ENCODE peak calls at places on chromosomes 1 and 21, in six cellular contexts. F is WTC11, G is endothelial cell of umbilical vein, N is K562, P is HepG2, X is H1. D is an unnamed sample.

GRCh38 chr1:65832296-65832695 is 39.6 kb downstream of the PDE4B start:
- DNase-seq in F (no peak), G (no peak), N (no peak), P (no peak), X (no peak), D (no peak)

GRCh38 chr1:155463865-155464264 is 98.7 kb downstream of the ASH1L start:
- DNase-seq in F (no peak), G (no peak), N (no peak), P (no peak), X (no peak), D (no peak)

GRCh38 chr1:44390277-44390676 is 14.8 kb upstream of the RNF220 start:
- DNase-seq in F (no peak), G (no peak), N (no peak), P (peak; percentile 78), X (no peak), D (peak; percentile 57)

GRCh38 chr1:28971980-28972771 is 57.8 kb downstream of the EPB41 start:
- DNase-seq in F (no peak), G (peak; percentile 53), N (no peak), P (no peak), X (no peak), D (no peak)

GRCh38 chr1:179794669-179795068 is 51.6 kb downstream of the FAM163A start:
- DNase-seq in F (no peak), G (no peak), N (peak; percentile 26), P (no peak), X (no peak), D (no peak)

GRCh38 chr21:14741237-14741636 is 195.1 kb upstream of the SAMSN1 start:
- DNase-seq in F (no peak), G (no peak), N (no peak), P (no peak), X (no peak), D (no peak)

GRCh38 chr21:35674895-35675470 is 385.3 kb downstream of the SETD4 start:
- DNase-seq in F (no peak), G (no peak), N (no peak), P (no peak), X (no peak), D (no peak)

GRCh38 chr1:228781801-228782661 is 46.8 kb downstream of the RHOU start:
- DNase-seq in F (no peak), G (no peak), N (no peak), P (no peak), X (no peak), D (no peak)

GRCh38 chr1:23216771-23217420 is 406 bp downstream of the HTR1D start:
- DNase-seq in F (peak; percentile 72), G (no peak), N (peak; percentile 41), P (no peak), X (peak; percentile 88), D (no peak)

GRCh38 chr1:99599678-99600175 is 46.2 kb upstream of the PALMD start:
- DNase-seq in F (no peak), G (peak; percentile 97), N (peak; percentile 96), P (peak; percentile 86), X (no peak), D (peak; percentile 7)

GRCh38 chr21:26140185-26140584 is 30.4 kb downstream of the APP start:
- DNase-seq in F (no peak), G (peak; percentile 98), N (peak; percentile 2), P (peak; percentile 50), X (no peak), D (peak; percentile 33)

GRCh38 chr21:42760361-42760970 is 107.0 kb downstream of the PDE9A start:
- DNase-seq in F (no peak), G (no peak), N (no peak), P (no peak), X (no peak), D (no peak)

DNA sequence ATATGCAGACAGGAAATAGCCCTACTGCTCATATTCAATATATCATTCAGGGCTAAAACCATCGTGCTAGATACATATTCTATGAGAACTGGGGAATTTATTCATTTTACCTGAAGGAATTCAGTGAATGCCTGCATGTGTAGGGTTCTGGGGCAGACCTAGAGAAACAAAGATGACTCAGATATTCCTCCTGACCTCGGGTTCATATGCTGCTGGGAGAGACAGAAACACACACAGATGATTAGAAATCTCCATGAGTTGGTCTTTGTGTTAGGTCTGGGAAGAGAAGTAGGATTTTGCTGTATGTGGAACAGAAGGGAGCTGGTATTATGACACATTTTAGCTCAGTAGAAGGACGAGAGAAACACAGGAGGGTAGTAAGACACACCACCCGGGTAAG is 176.5 kb upstream of the ST6GALNAC5 start:
- DNase-seq in F (no peak), G (no peak), N (no peak), P (no peak), X (no peak), D (no peak)
- TF ChIP-seq JUN in F (no peak), G (no peak), N (no peak), P (no peak), X (no peak), D (no peak)

GRCh38 chr1:57550092-57550491 is 126.2 kb upstream of the DAB1 start:
- DNase-seq in F (no peak), G (no peak), N (no peak), P (no peak), X (no peak), D (no peak)
- TF ChIP-seq JUN in F (no peak), G (no peak), N (no peak), P (no peak), X (no peak), D (no peak)

GRCh38 chr1:24871306-24871901 is 58.7 kb downstream of the RUNX3 start:
- DNase-seq in F (no peak), G (no peak), N (no peak), P (no peak), X (no peak), D (no peak)

GRCh38 chr1:24873148-24873547 is 56.9 kb downstream of the RUNX3 start:
- DNase-seq in F (no peak), G (no peak), N (no peak), P (no peak), X (no peak), D (no peak)

GRCh38 chr1:24874056-24874455 is 56.0 kb downstream of the RUNX3 start:
- DNase-seq in F (no peak), G (no peak), N (no peak), P (no peak), X (no peak), D (no peak)

GRCh38 chr1:24870551-24871195 is 59.4 kb downstream of the RUNX3 start:
- DNase-seq in F (no peak), G (no peak), N (no peak), P (no peak), X (no peak), D (no peak)

GRCh38 chr1:24872446-24872845 is 57.6 kb downstream of the RUNX3 start:
- DNase-seq in F (no peak), G (no peak), N (no peak), P (no peak), X (no peak), D (no peak)
- TF ChIP-seq JUN in F (no peak), G (no peak), N (no peak), P (no peak), X (no peak), D (no peak)

GRCh38 chr21:31326478-31327247 is 17.4 kb downstream of the TIAM1 start:
- DNase-seq in F (no peak), G (no peak), N (no peak), P (no peak), X (no peak), D (no peak)
- TF ChIP-seq JUN in F (no peak), G (no peak), N (no peak), P (no peak), X (no peak), D (no peak)

GRCh38 chr1:30701266-30701650 is 22.1 kb downstream of the MATN1 start:
- DNase-seq in F (no peak), G (no peak), N (no peak), P (no peak), X (no peak), D (no peak)

GRCh38 chr1:30704765-30705509 is 18.4 kb downstream of the MATN1 start:
- DNase-seq in F (no peak), G (no peak), N (no peak), P (no peak), X (no peak), D (no peak)

GRCh38 chr1:30700528-30701265 is 22.7 kb downstream of the MATN1 start:
- DNase-seq in F (no peak), G (no peak), N (peak; percentile 55), P (no peak), X (no peak), D (no peak)

GRCh38 chr1:30704271-30704670 is 19.1 kb downstream of the MATN1 start:
- DNase-seq in F (no peak), G (no peak), N (no peak), P (no peak), X (no peak), D (no peak)

DNA sequence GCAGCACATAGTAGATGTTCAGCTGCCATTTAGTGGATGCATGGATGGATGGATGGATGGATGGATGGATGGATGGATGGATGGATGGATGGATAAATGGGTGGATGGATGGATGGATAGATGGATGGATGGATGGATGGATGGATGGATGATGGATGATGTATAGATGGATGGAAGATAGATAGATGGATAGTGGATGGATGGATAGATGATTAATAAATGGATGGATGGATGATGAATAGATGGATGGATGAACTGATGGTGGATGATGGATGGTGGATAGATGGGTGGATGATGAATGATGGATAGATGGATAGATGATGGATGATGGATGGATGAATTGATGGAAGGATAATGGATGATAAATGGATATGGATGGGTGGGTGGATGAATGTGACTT is 20.6 kb downstream of the MATN1 start:
- DNase-seq in F (no peak), G (no peak), N (no peak), P (no peak), X (no peak), D (no peak)
- TF ChIP-seq JUN in F (no peak), G (no peak), N (no peak), P (no peak), X (no peak), D (no peak)

D was measured in A549.